ENCODE peak calls at places on chromosomes 5 and 9, in four cellular contexts. One of them, this sample, is unnamed.

GRCh38 chr9:79571309-79572031 is at the start of gene TLE4:
- DNase-seq in uterus: peak; percentile 100
- DNase-seq in astrocyte of the hippocampus: peak; percentile 100
- DNase-seq in activated T-cell treated with anti-CD3 and anti-CD28 coated beads, Interleukin-2, amount 50 U/mL, for 72 hours: peak; percentile 99
- DNase-seq in this sample: peak; percentile 100

GRCh38 chr5:107990881-107991810 is 320.4 kb upstream of the EFNA5 start:
- DNase-seq in uterus: no peak
- DNase-seq in astrocyte of the hippocampus: no peak
- DNase-seq in activated T-cell treated with anti-CD3 and anti-CD28 coated beads, Interleukin-2, amount 50 U/mL, for 72 hours: no peak
- DNase-seq in this sample: no peak

GRCh38 chr5:37667430-37667829 is 172.4 kb downstream of the GDNF start:
- DNase-seq in uterus: no peak
- DNase-seq in astrocyte of the hippocampus: no peak
- DNase-seq in activated T-cell treated with anti-CD3 and anti-CD28 coated beads, Interleukin-2, amount 50 U/mL, for 72 hours: no peak
- DNase-seq in this sample: no peak

GRCh38 chr9:126294331-126295081 is 32.1 kb upstream of the MVB12B start:
- DNase-seq in uterus: no peak
- DNase-seq in astrocyte of the hippocampus: no peak
- DNase-seq in activated T-cell treated with anti-CD3 and anti-CD28 coated beads, Interleukin-2, amount 50 U/mL, for 72 hours: no peak
- DNase-seq in this sample: no peak

GRCh38 chr5:99355881-99356280 is 427.1 kb upstream of the CHD1 start:
- DNase-seq in uterus: no peak
- DNase-seq in astrocyte of the hippocampus: peak; percentile 75
- DNase-seq in activated T-cell treated with anti-CD3 and anti-CD28 coated beads, Interleukin-2, amount 50 U/mL, for 72 hours: no peak
- DNase-seq in this sample: no peak

GRCh38 chr9:134735441-134736175 is 94.0 kb downstream of the COL5A1 start:
- DNase-seq in uterus: peak; percentile 70
- DNase-seq in astrocyte of the hippocampus: no peak
- DNase-seq in activated T-cell treated with anti-CD3 and anti-CD28 coated beads, Interleukin-2, amount 50 U/mL, for 72 hours: no peak
- DNase-seq in this sample: peak; percentile 84

GRCh38 chr5:6495433-6496206 is 47.0 kb downstream of the UBE2QL1 start:
- DNase-seq in uterus: no peak
- DNase-seq in astrocyte of the hippocampus: no peak
- DNase-seq in activated T-cell treated with anti-CD3 and anti-CD28 coated beads, Interleukin-2, amount 50 U/mL, for 72 hours: no peak
- DNase-seq in this sample: no peak

GRCh38 chr9:127776195-127776918 is 2.1 kb downstream of the SH2D3C start:
- DNase-seq in uterus: no peak
- DNase-seq in astrocyte of the hippocampus: no peak
- DNase-seq in activated T-cell treated with anti-CD3 and anti-CD28 coated beads, Interleukin-2, amount 50 U/mL, for 72 hours: peak; percentile 83
- DNase-seq in this sample: no peak

GRCh38 chr5:95591490-95591901 is 28.4 kb upstream of the GPR150 start:
- DNase-seq in uterus: no peak
- DNase-seq in astrocyte of the hippocampus: peak; percentile 68
- DNase-seq in activated T-cell treated with anti-CD3 and anti-CD28 coated beads, Interleukin-2, amount 50 U/mL, for 72 hours: peak; percentile 5
- DNase-seq in this sample: no peak

GRCh38 chr9:121853617-121854395 is 202.4 kb downstream of the DAB2IP start:
- DNase-seq in uterus: no peak
- DNase-seq in astrocyte of the hippocampus: no peak
- DNase-seq in activated T-cell treated with anti-CD3 and anti-CD28 coated beads, Interleukin-2, amount 50 U/mL, for 72 hours: no peak
- DNase-seq in this sample: peak; percentile 57

GRCh38 chr9:105026451-105026850 is 98.5 kb upstream of the ABCA1 start:
- DNase-seq in uterus: no peak
- DNase-seq in astrocyte of the hippocampus: peak; percentile 59
- DNase-seq in activated T-cell treated with anti-CD3 and anti-CD28 coated beads, Interleukin-2, amount 50 U/mL, for 72 hours: no peak
- DNase-seq in this sample: no peak

GRCh38 chr9:68950689-68951088 is 63.2 kb downstream of the PRKACG start:
- DNase-seq in uterus: no peak
- DNase-seq in astrocyte of the hippocampus: no peak
- DNase-seq in activated T-cell treated with anti-CD3 and anti-CD28 coated beads, Interleukin-2, amount 50 U/mL, for 72 hours: no peak
- DNase-seq in this sample: no peak

GRCh38 chr9:135659252-135659651 is 3.9 kb upstream of the LCN9 start:
- DNase-seq in uterus: no peak
- DNase-seq in astrocyte of the hippocampus: no peak
- DNase-seq in activated T-cell treated with anti-CD3 and anti-CD28 coated beads, Interleukin-2, amount 50 U/mL, for 72 hours: no peak
- DNase-seq in this sample: no peak

GRCh38 chr9:134445000-134445399 is 118.7 kb downstream of the RXRA start:
- DNase-seq in uterus: no peak
- DNase-seq in astrocyte of the hippocampus: no peak
- DNase-seq in activated T-cell treated with anti-CD3 and anti-CD28 coated beads, Interleukin-2, amount 50 U/mL, for 72 hours: no peak
- DNase-seq in this sample: no peak

GRCh38 chr5:80239680-80240367 is 16.0 kb downstream of the SERINC5 start:
- DNase-seq in uterus: no peak
- DNase-seq in astrocyte of the hippocampus: peak; percentile 20
- DNase-seq in activated T-cell treated with anti-CD3 and anti-CD28 coated beads, Interleukin-2, amount 50 U/mL, for 72 hours: no peak
- DNase-seq in this sample: no peak

This sample was measured in right atrium auricular region.